ENCODE peak calls at places on chromosome 2, in eight cellular contexts. B, E, F, V, J, W, Q and N are unnamed samples.

GRCh38 chr2:32064021-32064678 is 794 bp downstream of the SPAST start:
- DNase-seq in W (no peak), F (peak; percentile 14), E (no peak), Q (no peak), V (peak; percentile 48), B (peak; percentile 26), J (no peak), N (no peak)

GRCh38 chr2:78202986-78203670 is 681.0 kb upstream of the LRRTM4 start:
- DNase-seq in W (no peak), E (no peak), J (no peak), F (no peak), B (no peak), Q (no peak), V (no peak), N (no peak)

GRCh38 chr2:62698653-62699052 is 6.9 kb upstream of the EHBP1 start:
- DNase-seq in V (no peak), F (no peak), E (no peak), Q (no peak), J (no peak), W (no peak), B (no peak), N (no peak)

GRCh38 chr2:108444941-108445840 is 3.8 kb upstream of the GCC2 start:
- DNase-seq in W (no peak), J (no peak), B (no peak), Q (peak; percentile 6), V (no peak), E (peak; percentile 7), F (no peak), N (no peak)

GRCh38 chr2:169476459-169476858 is 2.8 kb upstream of the BBS5 start:
- DNase-seq in F (no peak), V (no peak), W (no peak), Q (peak; percentile 55), J (peak; percentile 21), B (no peak), E (peak; percentile 61), N (no peak)

GRCh38 chr2:161078211-161078539 is 82.1 kb upstream of the TANK start:
- DNase-seq in W (no peak), B (no peak), V (no peak), Q (no peak), J (no peak), F (no peak), E (no peak), N (no peak)

GRCh38 chr2:192197387-192197786 is 2.7 kb upstream of the TMEFF2 start:
- DNase-seq in Q (no peak), E (no peak), W (no peak), V (no peak), B (no peak), J (no peak), F (no peak), N (no peak)

GRCh38 chr2:199979841-199980628 is 24.7 kb downstream of the MAIP1 start:
- DNase-seq in Q (peak; percentile 63), B (peak; percentile 75), W (peak; percentile 83), E (peak; percentile 77), V (peak; percentile 90), J (peak; percentile 57), F (peak; percentile 87), N (peak; percentile 96)

GRCh38 chr2:215784371-215784783 is 229.0 kb downstream of the MREG start:
- DNase-seq in B (no peak), V (peak; percentile 34), J (no peak), W (peak; percentile 27), Q (peak; percentile 76), F (no peak), E (peak; percentile 90), N (no peak)

GRCh38 chr2:10223471-10223870 is 79.2 kb upstream of the HPCAL1 start:
- DNase-seq in J (no peak), F (no peak), E (no peak), W (no peak), V (no peak), Q (no peak), B (no peak), N (no peak)

GRCh38 chr2:144518744-144519596 is 949 bp downstream of the ZEB2 start:
- DNase-seq in F (no peak), B (peak; percentile 41), Q (no peak), E (no peak), V (no peak), W (no peak), J (no peak), N (no peak)

GRCh38 chr2:193103064-193103463 is 908.3 kb upstream of the TMEFF2 start:
- DNase-seq in B (no peak), V (no peak), F (no peak), Q (peak; percentile 34), W (no peak), J (no peak), E (no peak), N (no peak)

GRCh38 chr2:10059552-10060335 is 16.4 kb downstream of the KLF11 start:
- DNase-seq in V (no peak), W (no peak), F (no peak), Q (no peak), J (no peak), B (no peak), E (no peak), N (peak; percentile 40)

GRCh38 chr2:151560289-151560688 is 150.6 kb downstream of the RIF1 start:
- DNase-seq in V (peak; percentile 77), B (no peak), W (no peak), Q (peak; percentile 80), F (peak; percentile 49), E (peak; percentile 33), J (no peak), N (no peak)

GRCh38 chr2:221908518-221908917 is 336.4 kb upstream of the EPHA4 start:
- DNase-seq in E (no peak), Q (no peak), B (no peak), F (no peak), J (no peak), V (no peak), W (no peak), N (no peak)

GRCh38 chr2:105397025-105397722 is 1.7 kb downstream of the FHL2 start:
- DNase-seq in B (no peak), J (peak; percentile 60), E (no peak), V (no peak), F (no peak), Q (peak; percentile 56), W (no peak), N (no peak)

GRCh38 chr2:105321875-105322646 is 7.5 kb downstream of the TGFBRAP1 start:
- DNase-seq in B (no peak), J (no peak), Q (peak; percentile 68), F (no peak), W (no peak), E (peak; percentile 52), V (no peak), N (no peak)

GRCh38 chr2:9565436-9566153 is 10.0 kb upstream of the ADAM17 start:
- DNase-seq in J (peak; percentile 80), V (no peak), W (peak; percentile 95), B (no peak), E (peak; percentile 96), Q (peak; percentile 95), F (peak; percentile 84), N (peak; percentile 84)

GRCh38 chr2:241268716-241269445 is 46.6 kb downstream of the HDLBP start:
- DNase-seq in V (no peak), F (no peak), E (peak; percentile 57), J (no peak), Q (peak; percentile 39), B (no peak), W (no peak), N (no peak)
- H3K4me3 ChIP-seq in V (no peak overlapping the region), F (no peak overlapping the region), E (no peak overlapping the region), J (no peak overlapping the region), Q (no peak overlapping the region), B (no peak overlapping the region), W (no peak overlapping the region), N (no peak overlapping the region)

DNA sequence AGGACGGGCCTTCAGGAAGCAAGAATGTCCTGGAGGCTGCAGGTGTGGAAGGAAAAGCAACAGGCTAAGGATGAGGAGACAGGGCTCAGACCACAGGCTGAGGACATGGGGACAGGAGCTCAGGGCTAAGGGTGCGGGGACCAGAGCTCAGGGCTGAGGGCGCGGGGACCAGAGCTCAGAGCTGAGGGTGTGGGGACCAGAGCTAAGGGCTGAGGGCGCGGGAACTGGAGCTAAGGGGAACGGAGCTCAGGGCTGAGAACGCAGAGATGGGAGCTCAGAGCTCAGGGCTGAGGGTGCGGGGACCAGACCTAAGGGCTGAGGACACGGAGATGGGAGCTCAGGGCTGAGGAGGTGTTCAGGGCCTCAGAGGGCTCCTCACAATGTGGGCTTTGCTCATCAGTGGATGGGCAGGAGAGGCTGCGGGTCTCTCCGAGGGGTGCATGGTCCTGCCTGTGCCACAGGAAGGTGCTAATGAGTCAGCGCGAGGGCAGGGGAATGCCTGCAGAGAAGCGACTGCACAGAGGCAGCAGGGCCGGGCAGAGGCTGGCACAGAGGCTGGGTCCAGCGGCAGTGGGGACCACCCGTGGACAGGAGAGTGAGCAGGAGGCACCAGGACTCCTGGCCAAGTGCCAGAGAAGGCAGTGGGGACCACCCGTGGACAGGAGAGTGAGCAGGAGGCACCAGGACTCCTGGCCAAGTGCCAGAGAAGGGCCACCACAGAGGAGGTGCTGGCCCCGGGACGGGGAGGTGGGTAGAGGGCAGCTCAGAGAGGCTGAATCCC is 271.7 kb downstream of the TWIST2 start:
- DNase-seq in W (no peak), F (no peak), B (no peak), E (no peak), V (no peak), Q (no peak), J (no peak), N (peak; percentile 45)
- H3K4me1 ChIP-seq in W (no peaks in the 10 kb centered on the region), F (no peaks in the 10 kb centered on the region), B (peaks cover 7% of the 10 kb centered on the region), E (no peaks in the 10 kb centered on the region), V (no peaks in the 10 kb centered on the region), Q (no peaks in the 10 kb centered on the region), J (no peaks in the 10 kb centered on the region), N (peaks cover 3% of the 10 kb centered on the region)

DNA sequence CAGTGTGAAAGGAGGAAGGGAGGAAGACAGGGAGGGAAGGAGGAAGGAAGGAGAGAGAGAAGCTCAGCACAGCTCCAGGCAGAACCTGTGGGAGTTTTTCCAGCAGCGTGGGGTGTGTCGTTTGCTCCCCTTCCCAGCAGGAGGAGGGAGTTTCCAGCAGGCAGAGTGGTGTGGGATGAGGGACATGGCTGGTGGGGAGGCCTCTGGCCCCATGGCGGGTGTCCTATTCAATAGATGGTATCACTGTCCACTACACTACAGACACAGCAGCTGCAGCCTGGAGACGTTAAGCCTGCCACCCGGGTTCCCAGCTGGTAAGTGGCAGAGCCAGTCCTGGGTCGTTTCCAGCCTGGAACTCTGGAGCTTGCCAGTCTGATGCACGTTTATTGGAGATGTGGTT is 44.7 kb downstream of the GLI2 start:
- DNase-seq in Q (peak; percentile 35), B (no peak), V (no peak), J (no peak), W (no peak), E (no peak), F (no peak), N (no peak)
- H3K27ac ChIP-seq in Q (no peak overlapping the region), B (no peak overlapping the region), V (no peak overlapping the region), J (no peak overlapping the region), W (no peak overlapping the region), E (peak overlapping the region; percentile 12), F (no peak overlapping the region), N (no peak overlapping the region)

DNA sequence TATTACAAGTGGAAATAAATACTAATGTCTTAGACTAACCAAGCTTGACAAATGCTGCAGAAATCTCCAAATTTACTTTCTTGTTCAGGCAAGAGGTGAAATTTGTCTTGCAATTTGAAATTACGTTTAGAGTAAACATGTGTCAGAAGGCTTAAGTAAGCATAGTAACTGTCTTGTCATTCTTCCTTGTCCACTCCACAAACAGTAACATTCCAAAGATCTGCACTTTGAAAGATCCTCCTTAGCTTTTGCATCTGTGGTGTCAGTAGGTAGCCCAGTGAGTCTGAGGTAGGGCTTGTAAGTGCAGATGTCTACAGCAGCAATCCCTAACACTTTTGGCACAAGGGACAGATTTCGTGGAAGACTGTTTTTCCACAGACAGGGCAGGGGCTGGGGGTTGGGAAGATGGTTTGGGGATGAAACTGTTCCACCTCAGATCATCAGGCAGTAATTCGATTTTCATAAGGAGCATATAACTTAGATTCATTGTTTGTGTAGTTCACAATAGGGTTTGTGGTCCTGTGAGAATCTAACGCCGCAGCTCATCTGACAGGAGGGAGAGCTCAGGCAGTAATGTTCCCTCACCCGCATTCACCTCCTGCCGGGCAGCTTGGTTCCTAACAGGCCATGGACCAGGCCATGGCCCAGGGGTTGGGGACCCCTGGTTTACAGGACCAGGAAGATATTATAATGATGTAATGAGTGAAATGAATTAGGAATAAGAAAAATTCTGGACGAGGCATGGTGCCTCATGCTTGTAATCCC is 18.6 kb downstream of the RASGRP3 start:
- DNase-seq in E (no peak), F (no peak), J (no peak), V (no peak), W (no peak), Q (no peak), B (no peak), N (no peak)
- H3K4me3 ChIP-seq in E (no peak overlapping the region), F (no peak overlapping the region), J (no peak overlapping the region), V (no peak overlapping the region), W (no peak overlapping the region), Q (no peak overlapping the region), B (peak overlapping the region; percentile 49), N (no peak overlapping the region)